ENCODE peak calls at places on chromosome 20, in four cellular contexts. One of them, this sample, is unnamed.

GRCh38 chr20:45970646-45971424 is 1.2 kb downstream of the ZNF335 start:
- DNase-seq in fibroblast of mammary gland: peak
- DNase-seq in choroid plexus epithelial cell: peak
- DNase-seq in heart right ventricle: no peak
- DNase-seq in this sample: peak

GRCh38 chr20:46151936-46152335 is 33.8 kb downstream of the CD40 start:
- DNase-seq in fibroblast of mammary gland: no peak
- DNase-seq in choroid plexus epithelial cell: no peak
- DNase-seq in heart right ventricle: no peak
- DNase-seq in this sample: no peak

GRCh38 chr20:3663031-3663701 is at the start of gene GFRA4:
- DNase-seq in fibroblast of mammary gland: no peak
- DNase-seq in choroid plexus epithelial cell: no peak
- DNase-seq in heart right ventricle: no peak
- DNase-seq in this sample: no peak

GRCh38 chr20:11993886-11994466 is 76.3 kb downstream of the BTBD3 start:
- DNase-seq in fibroblast of mammary gland: no peak
- DNase-seq in choroid plexus epithelial cell: peak
- DNase-seq in heart right ventricle: no peak
- DNase-seq in this sample: no peak

GRCh38 chr20:17701826-17702225 is 2.1 kb downstream of the BANF2 start:
- DNase-seq in fibroblast of mammary gland: no peak
- DNase-seq in choroid plexus epithelial cell: no peak
- DNase-seq in heart right ventricle: no peak
- DNase-seq in this sample: no peak

GRCh38 chr20:23445596-23446217 is 6.2 kb downstream of the CSTL1 start:
- DNase-seq in fibroblast of mammary gland: peak
- DNase-seq in choroid plexus epithelial cell: peak
- DNase-seq in heart right ventricle: no peak
- DNase-seq in this sample: peak

GRCh38 chr20:59032713-59033059 is 551 bp upstream of the ATP5F1E start:
- DNase-seq in fibroblast of mammary gland: peak
- DNase-seq in choroid plexus epithelial cell: no peak
- DNase-seq in heart right ventricle: no peak
- DNase-seq in this sample: no peak

GRCh38 chr20:47118641-47119040 is 224.0 kb downstream of the EYA2 start:
- DNase-seq in fibroblast of mammary gland: no peak
- DNase-seq in choroid plexus epithelial cell: no peak
- DNase-seq in heart right ventricle: no peak
- DNase-seq in this sample: no peak

GRCh38 chr20:2699775-2700413 is 7.3 kb downstream of the EBF4 start:
- DNase-seq in fibroblast of mammary gland: no peak
- DNase-seq in choroid plexus epithelial cell: no peak
- DNase-seq in heart right ventricle: no peak
- DNase-seq in this sample: no peak

GRCh38 chr20:45823949-45824835 is 2.9 kb downstream of the TNNC2 start:
- DNase-seq in fibroblast of mammary gland: peak
- DNase-seq in choroid plexus epithelial cell: peak
- DNase-seq in heart right ventricle: peak
- DNase-seq in this sample: peak

GRCh38 chr20:41058007-41058673 is 29.5 kb downstream of the TOP1 start:
- DNase-seq in fibroblast of mammary gland: peak
- DNase-seq in choroid plexus epithelial cell: peak
- DNase-seq in heart right ventricle: no peak
- DNase-seq in this sample: peak

GRCh38 chr20:14303106-14303505 is 34.3 kb downstream of the FLRT3 start:
- DNase-seq in fibroblast of mammary gland: no peak
- DNase-seq in choroid plexus epithelial cell: no peak
- DNase-seq in heart right ventricle: no peak
- DNase-seq in this sample: no peak

GRCh38 chr20:38387953-38388352 is 41.7 kb downstream of the LBP start:
- DNase-seq in fibroblast of mammary gland: no peak
- DNase-seq in choroid plexus epithelial cell: no peak
- DNase-seq in heart right ventricle: no peak
- DNase-seq in this sample: no peak

GRCh38 chr20:32528291-32528891 is 56.7 kb downstream of the NOL4L start:
- DNase-seq in fibroblast of mammary gland: no peak
- DNase-seq in choroid plexus epithelial cell: no peak
- DNase-seq in heart right ventricle: peak
- DNase-seq in this sample: no peak

GRCh38 chr20:17023036-17023435 is 203.8 kb upstream of the PCSK2 start:
- DNase-seq in fibroblast of mammary gland: no peak
- DNase-seq in choroid plexus epithelial cell: no peak
- DNase-seq in heart right ventricle: no peak
- DNase-seq in this sample: no peak

GRCh38 chr20:38997622-38998021 is 35.5 kb downstream of the DHX35 start:
- DNase-seq in fibroblast of mammary gland: no peak
- DNase-seq in choroid plexus epithelial cell: no peak
- DNase-seq in heart right ventricle: no peak
- DNase-seq in this sample: no peak

GRCh38 chr20:17650301-17650761 is 31.7 kb downstream of the RRBP1 start:
- DNase-seq in fibroblast of mammary gland: no peak
- DNase-seq in choroid plexus epithelial cell: no peak
- DNase-seq in heart right ventricle: no peak
- DNase-seq in this sample: no peak

GRCh38 chr20:8073024-8073832 is 53.7 kb upstream of the TMX4 start:
- DNase-seq in fibroblast of mammary gland: peak
- DNase-seq in choroid plexus epithelial cell: peak
- DNase-seq in heart right ventricle: no peak
- DNase-seq in this sample: peak

GRCh38 chr20:7144464-7144863 is 377.0 kb downstream of the BMP2 start:
- DNase-seq in fibroblast of mammary gland: no peak
- DNase-seq in choroid plexus epithelial cell: no peak
- DNase-seq in heart right ventricle: no peak
- DNase-seq in this sample: no peak

GRCh38 chr20:16271450-16271849 is 301.8 kb downstream of the KIF16B start:
- DNase-seq in fibroblast of mammary gland: no peak
- DNase-seq in choroid plexus epithelial cell: no peak
- DNase-seq in heart right ventricle: no peak
- DNase-seq in this sample: no peak

GRCh38 chr20:53276143-53276542 is 304.0 kb downstream of the TSHZ2 start:
- DNase-seq in fibroblast of mammary gland: no peak
- DNase-seq in choroid plexus epithelial cell: no peak
- DNase-seq in heart right ventricle: peak
- DNase-seq in this sample: no peak

GRCh38 chr20:35702051-35702823 is 3.0 kb downstream of the ROMO1 start:
- DNase-seq in fibroblast of mammary gland: peak
- DNase-seq in choroid plexus epithelial cell: no peak
- DNase-seq in heart right ventricle: no peak
- DNase-seq in this sample: peak

GRCh38 chr20:32294071-32294470 is 16.6 kb downstream of the KIF3B start:
- DNase-seq in fibroblast of mammary gland: no peak
- DNase-seq in choroid plexus epithelial cell: no peak
- DNase-seq in heart right ventricle: no peak
- DNase-seq in this sample: no peak

GRCh38 chr20:16828666-16829305 is 80.6 kb downstream of the OTOR start:
- DNase-seq in fibroblast of mammary gland: peak
- DNase-seq in choroid plexus epithelial cell: no peak
- DNase-seq in heart right ventricle: no peak
- DNase-seq in this sample: no peak

GRCh38 chr20:52783769-52784168 is 188.4 kb upstream of the TSHZ2 start:
- DNase-seq in fibroblast of mammary gland: peak
- DNase-seq in choroid plexus epithelial cell: no peak
- DNase-seq in heart right ventricle: no peak
- DNase-seq in this sample: no peak

GRCh38 chr20:45322952-45323383 is 14.9 kb upstream of the MATN4 start:
- DNase-seq in fibroblast of mammary gland: peak
- DNase-seq in choroid plexus epithelial cell: peak
- DNase-seq in heart right ventricle: no peak
- DNase-seq in this sample: no peak

GRCh38 chr20:61253640-61254511 is 1.8 kb downstream of the CDH4 start:
- DNase-seq in fibroblast of mammary gland: peak
- DNase-seq in choroid plexus epithelial cell: peak
- DNase-seq in heart right ventricle: no peak
- DNase-seq in this sample: peak
- TF ChIP-seq CTCF in fibroblast of mammary gland: no peak
- TF ChIP-seq CTCF in choroid plexus epithelial cell: no peak
- TF ChIP-seq CTCF in heart right ventricle: no peak
- TF ChIP-seq CTCF in this sample: no peak

GRCh38 chr20:48358176-48358575 is 469.6 kb downstream of the PREX1 start:
- DNase-seq in fibroblast of mammary gland: no peak
- DNase-seq in choroid plexus epithelial cell: no peak
- DNase-seq in heart right ventricle: no peak
- DNase-seq in this sample: no peak

GRCh38 chr20:48357714-48358113 is 470.1 kb downstream of the PREX1 start:
- DNase-seq in fibroblast of mammary gland: no peak
- DNase-seq in choroid plexus epithelial cell: no peak
- DNase-seq in heart right ventricle: no peak
- DNase-seq in this sample: no peak

GRCh38 chr20:48360338-48360698 is 467.5 kb downstream of the PREX1 start:
- DNase-seq in fibroblast of mammary gland: no peak
- DNase-seq in choroid plexus epithelial cell: no peak
- DNase-seq in heart right ventricle: no peak
- DNase-seq in this sample: no peak

GRCh38 chr20:48364055-48364454 is 463.7 kb downstream of the PREX1 start:
- DNase-seq in fibroblast of mammary gland: no peak
- DNase-seq in choroid plexus epithelial cell: no peak
- DNase-seq in heart right ventricle: no peak
- DNase-seq in this sample: no peak

GRCh38 chr20:48359692-48360337 is 468.0 kb downstream of the PREX1 start:
- DNase-seq in fibroblast of mammary gland: no peak
- DNase-seq in choroid plexus epithelial cell: no peak
- DNase-seq in heart right ventricle: no peak
- DNase-seq in this sample: no peak
- H3K4me3 ChIP-seq in fibroblast of mammary gland: no peak
- H3K4me3 ChIP-seq in choroid plexus epithelial cell: no peak
- H3K4me3 ChIP-seq in heart right ventricle: no peak
- H3K4me3 ChIP-seq in this sample: no peak

DNA sequence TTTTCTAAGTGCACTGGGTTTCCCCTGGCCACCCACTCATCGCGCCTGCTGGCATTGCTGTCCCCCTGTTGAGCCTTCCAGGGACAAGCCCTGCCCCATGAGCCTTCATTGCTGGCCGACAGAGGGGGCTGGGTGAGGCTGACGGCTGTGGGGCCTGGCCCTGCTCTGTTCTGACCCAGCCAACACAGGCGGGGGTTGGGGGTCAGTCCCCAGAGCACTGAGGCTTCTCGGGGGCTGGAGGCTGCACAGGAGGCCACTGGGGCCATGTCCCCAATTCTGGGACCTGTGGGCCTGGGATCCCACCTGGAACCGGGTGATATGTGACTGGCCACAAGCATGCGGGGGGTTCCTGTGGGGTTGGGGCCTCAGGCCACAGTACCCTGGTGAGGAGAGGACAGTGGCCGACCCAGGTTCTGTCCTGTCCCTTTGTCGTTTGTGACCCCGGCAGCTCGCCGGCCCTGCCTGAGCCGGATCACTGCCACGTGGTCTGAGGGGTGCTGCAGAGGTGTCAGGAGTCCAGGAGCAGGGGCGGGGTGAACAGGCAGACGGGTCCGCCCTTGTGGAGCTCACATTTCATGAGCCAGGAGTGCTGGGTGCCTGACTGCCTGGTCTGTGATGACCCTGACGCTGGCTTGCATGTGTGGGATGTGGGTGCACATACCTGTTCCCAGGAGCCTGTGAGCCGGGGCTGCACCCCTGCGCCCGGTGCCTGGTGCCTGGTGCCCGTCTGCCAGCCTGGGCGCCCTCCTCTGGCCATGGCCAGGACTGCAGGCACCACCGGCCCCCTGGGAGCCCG is 2.1 kb upstream of the COL20A1 start:
- DNase-seq in fibroblast of mammary gland: peak
- DNase-seq in choroid plexus epithelial cell: peak
- DNase-seq in heart right ventricle: peak
- DNase-seq in this sample: no peak
- TF ChIP-seq CTCF in fibroblast of mammary gland: peak
- TF ChIP-seq CTCF in choroid plexus epithelial cell: peak
- TF ChIP-seq CTCF in heart right ventricle: peak
- TF ChIP-seq CTCF in this sample: peak

DNA sequence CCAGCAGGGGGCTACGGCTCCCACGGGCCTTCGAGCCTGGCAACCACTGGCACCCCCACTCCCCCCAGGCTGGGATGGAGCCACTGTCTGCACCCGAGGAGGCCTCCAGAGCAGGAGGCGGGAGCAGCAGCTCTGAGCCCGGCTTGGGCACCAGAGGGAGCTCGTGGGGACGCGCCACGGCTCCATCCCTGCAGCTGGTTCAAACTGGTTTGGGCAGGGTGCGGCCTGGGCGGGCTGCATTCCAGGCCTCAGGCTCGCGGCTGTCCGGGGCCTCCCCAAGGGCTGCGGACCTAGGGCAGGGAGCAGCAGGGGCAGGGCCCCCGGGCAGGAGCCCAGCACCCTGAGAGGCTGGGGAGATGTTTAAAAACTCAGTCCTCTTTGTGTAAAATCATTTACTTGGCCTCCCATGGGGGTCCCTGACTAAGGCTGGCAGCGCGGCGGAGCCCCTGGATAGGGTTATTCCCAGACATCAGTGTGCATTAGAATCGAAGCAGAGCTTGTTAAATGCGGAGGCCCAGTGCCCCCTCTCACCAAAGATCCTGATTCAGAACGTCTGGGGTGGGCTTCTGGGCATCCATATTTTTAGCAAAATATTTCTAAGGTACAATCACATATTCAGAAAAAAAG is 4.1 kb upstream of the BCAS4 start:
- DNase-seq in fibroblast of mammary gland: peak
- DNase-seq in choroid plexus epithelial cell: peak
- DNase-seq in heart right ventricle: peak
- DNase-seq in this sample: peak
- H3K4me3 ChIP-seq in fibroblast of mammary gland: no peak
- H3K4me3 ChIP-seq in choroid plexus epithelial cell: peak
- H3K4me3 ChIP-seq in heart right ventricle: peak
- H3K4me3 ChIP-seq in this sample: no peak

GRCh38 chr20:19531446-19531845 is 226.6 kb upstream of the RIN2 start:
- DNase-seq in fibroblast of mammary gland: no peak
- DNase-seq in choroid plexus epithelial cell: no peak
- DNase-seq in heart right ventricle: no peak
- DNase-seq in this sample: no peak
- TF ChIP-seq CTCF in fibroblast of mammary gland: no peak
- TF ChIP-seq CTCF in choroid plexus epithelial cell: no peak
- TF ChIP-seq CTCF in heart right ventricle: no peak
- TF ChIP-seq CTCF in this sample: no peak

GRCh38 chr20:833121-833449 is 430 bp upstream of the FAM110A start:
- DNase-seq in fibroblast of mammary gland: no peak
- DNase-seq in choroid plexus epithelial cell: no peak
- DNase-seq in heart right ventricle: no peak
- DNase-seq in this sample: no peak

GRCh38 chr20:831251-831650 is 2.3 kb upstream of the FAM110A start:
- DNase-seq in fibroblast of mammary gland: no peak
- DNase-seq in choroid plexus epithelial cell: no peak
- DNase-seq in heart right ventricle: no peak
- DNase-seq in this sample: no peak

GRCh38 chr20:833450-834150 is at the start of gene FAM110A:
- DNase-seq in fibroblast of mammary gland: peak
- DNase-seq in choroid plexus epithelial cell: peak
- DNase-seq in heart right ventricle: peak
- DNase-seq in this sample: peak

GRCh38 chr20:830011-830521 is 3.4 kb upstream of the FAM110A start:
- DNase-seq in fibroblast of mammary gland: peak
- DNase-seq in choroid plexus epithelial cell: no peak
- DNase-seq in heart right ventricle: no peak
- DNase-seq in this sample: no peak

GRCh38 chr20:831956-832355 is 1.6 kb upstream of the FAM110A start:
- DNase-seq in fibroblast of mammary gland: no peak
- DNase-seq in choroid plexus epithelial cell: no peak
- DNase-seq in heart right ventricle: no peak
- DNase-seq in this sample: no peak
- H3K4me3 ChIP-seq in fibroblast of mammary gland: no peak
- H3K4me3 ChIP-seq in choroid plexus epithelial cell: no peak
- H3K4me3 ChIP-seq in heart right ventricle: no peak
- H3K4me3 ChIP-seq in this sample: no peak